ENCODE peak calls at places on chromosome 18, in seven cellular contexts. P is GM23338; W is Daoy; J is brain microvascular endothelial cell; T is hypothalamus; S is stimulated activated CD8-positive, alpha-beta memory T cell treated with anti-CD3 and anti-CD28 coated beads, Interleukin-4, amount 100 ng/mL, for 4 hours; L is LoVo. K is an unnamed sample.

GRCh38 chr18:48031641-48032040 is 101.2 kb upstream of the SMAD2 start:
- DNase-seq in P (no peak), W (no peak), J (no peak), T (no peak), S (no peak), L (no peak), K (no peak)

GRCh38 chr18:3268306-3268705 is 6.4 kb downstream of the MYL12B start:
- DNase-seq in P (no peak), W (no peak), J (no peak), T (no peak), S (no peak), L (no peak), K (no peak)

GRCh38 chr18:22471546-22472131 is 53.9 kb upstream of the CTAGE1 start:
- DNase-seq in P (no peak), W (peak), J (peak), T (no peak), S (no peak), L (no peak), K (no peak)

GRCh38 chr18:46567196-46567595 is 89.8 kb downstream of the LOXHD1 start:
- DNase-seq in P (no peak), W (no peak), J (no peak), T (no peak), S (no peak), L (no peak), K (no peak)

GRCh38 chr18:46152436-46152807 is 48.2 kb downstream of the HAUS1 start:
- DNase-seq in P (no peak), W (peak), J (peak), T (no peak), S (no peak), L (peak), K (peak)

GRCh38 chr18:56423626-56424025 is 214.8 kb downstream of the TXNL1 start:
- DNase-seq in P (no peak), W (no peak), J (no peak), T (no peak), S (no peak), L (no peak), K (no peak)

GRCh38 chr18:76363451-76364120 is 131.5 kb downstream of the ZNF516 start:
- DNase-seq in P (no peak), W (no peak), J (peak), T (no peak), S (no peak), L (no peak), K (no peak)

GRCh38 chr18:46250084-46250811 is 146.1 kb downstream of the HAUS1 start:
- DNase-seq in P (peak), W (peak), J (peak), T (no peak), S (peak), L (peak), K (peak)

GRCh38 chr18:13291745-13292447 is 73.3 kb downstream of the LDLRAD4 start:
- DNase-seq in P (no peak), W (no peak), J (no peak), T (no peak), S (no peak), L (no peak), K (no peak)

GRCh38 chr18:24731981-24732380 is 271.5 kb downstream of the HRH4 start:
- DNase-seq in P (peak), W (peak), J (no peak), T (no peak), S (no peak), L (peak), K (no peak)

GRCh38 chr18:32922951-32923430 is 150.2 kb upstream of the KLHL14 start:
- DNase-seq in P (no peak), W (peak), J (no peak), T (no peak), S (no peak), L (no peak), K (peak)

GRCh38 chr18:6951336-6952090 is 166.1 kb downstream of the LAMA1 start:
- DNase-seq in P (peak), W (no peak), J (no peak), T (no peak), S (no peak), L (no peak), K (no peak)

GRCh38 chr18:76383636-76384035 is 111.4 kb downstream of the ZNF516 start:
- DNase-seq in P (no peak), W (no peak), J (no peak), T (no peak), S (no peak), L (no peak), K (no peak)

GRCh38 chr18:64893349-64893748 is 744.5 kb upstream of the LINC00305 start:
- DNase-seq in P (no peak), W (no peak), J (no peak), T (no peak), S (no peak), L (no peak), K (no peak)

GRCh38 chr18:58858591-58859468 is 5.8 kb upstream of the ZNF532 start:
- DNase-seq in P (no peak), W (no peak), J (no peak), T (no peak), S (no peak), L (no peak), K (peak)

GRCh38 chr18:10368456-10369453 is 85.7 kb upstream of the APCDD1 start:
- DNase-seq in P (no peak), W (no peak), J (no peak), T (no peak), S (no peak), L (no peak), K (no peak)

GRCh38 chr18:35458677-35459441 is 38.9 kb downstream of the INO80C start:
- DNase-seq in P (peak), W (peak), J (peak), T (no peak), S (no peak), L (peak), K (peak)

GRCh38 chr18:67639872-67640271 is 123.4 kb upstream of the DSEL start:
- DNase-seq in P (no peak), W (no peak), J (no peak), T (no peak), S (no peak), L (no peak), K (no peak)

GRCh38 chr18:62525611-62526010 is 2.8 kb downstream of the ZCCHC2 start:
- DNase-seq in P (no peak), W (no peak), J (no peak), T (no peak), S (no peak), L (no peak), K (no peak)

GRCh38 chr18:72830109-72830508 is 37.7 kb downstream of the NETO1 start:
- DNase-seq in P (peak), W (peak), J (no peak), T (peak), S (no peak), L (no peak), K (peak)

GRCh38 chr18:43720036-43720435 is 442.7 kb upstream of the SYT4 start:
- DNase-seq in P (no peak), W (no peak), J (no peak), T (no peak), S (no peak), L (no peak), K (peak)

GRCh38 chr18:9575558-9575957 is 38.8 kb downstream of the PPP4R1 start:
- DNase-seq in P (peak), W (peak), J (peak), T (peak), S (no peak), L (peak), K (peak)

GRCh38 chr18:62187543-62188378 is 706 bp downstream of the RELCH start:
- DNase-seq in P (peak), W (no peak), J (no peak), T (no peak), S (no peak), L (peak), K (peak)

GRCh38 chr18:66110607-66111006 is 359.8 kb downstream of the CDH7 start:
- DNase-seq in P (no peak), W (no peak), J (no peak), T (no peak), S (no peak), L (no peak), K (no peak)

GRCh38 chr18:79796016-79796415 is 1.7 kb upstream of the KCNG2 start:
- DNase-seq in P (no peak), W (no peak), J (peak), T (no peak), S (no peak), L (no peak), K (no peak)

GRCh38 chr18:58520964-58521363 is 107.9 kb downstream of the ALPK2 start:
- DNase-seq in P (no peak), W (peak), J (peak), T (no peak), S (no peak), L (no peak), K (no peak)

GRCh38 chr18:24396082-24396623 is 1.5 kb downstream of the OSBPL1A start:
- DNase-seq in P (no peak), W (no peak), J (no peak), T (no peak), S (no peak), L (no peak), K (no peak)

GRCh38 chr18:60880184-60880583 is 453.0 kb upstream of the CDH20 start:
- DNase-seq in P (no peak), W (no peak), J (no peak), T (no peak), S (no peak), L (no peak), K (no peak)

GRCh38 chr18:25516121-25516520 is 164.2 kb upstream of the ZNF521 start:
- DNase-seq in P (no peak), W (no peak), J (no peak), T (no peak), S (no peak), L (no peak), K (no peak)

GRCh38 chr18:35005963-35006577 is 35.1 kb upstream of the MAPRE2 start:
- DNase-seq in P (peak), W (peak), J (peak), T (peak), S (no peak), L (peak), K (peak)

GRCh38 chr18:76978616-76979015 is 154.0 kb downstream of the MBP start:
- DNase-seq in P (no peak), W (no peak), J (no peak), T (no peak), S (no peak), L (no peak), K (no peak)

GRCh38 chr18:51120809-51121596 is 76.5 kb downstream of the MEX3C start:
- DNase-seq in P (peak), W (no peak), J (no peak), T (no peak), S (no peak), L (no peak), K (no peak)